ENCODE peak calls at places on chromosomes 7 and 10, in eight cellular contexts. S, W, M, J, A, X, B and I are unnamed samples.

GRCh38 chr10:54396004-54396403 is 405.0 kb downstream of the PCDH15 start:
- DNase-seq in S (no peak), B (no peak), M (no peak), A (no peak), J (no peak), X (no peak), W (no peak), I (no peak)

GRCh38 chr7:88116395-88116794 is 103.4 kb downstream of the SRI start:
- DNase-seq in X (no peak), S (no peak), M (no peak), B (no peak), W (no peak), A (no peak), J (no peak), I (no peak)

GRCh38 chr7:11341285-11341944 is 367.7 kb downstream of the PHF14 start:
- DNase-seq in B (no peak), J (no peak), M (no peak), A (no peak), S (peak), W (peak), X (no peak), I (peak)

GRCh38 chr10:114753126-114753525 is 68.5 kb upstream of the FHIP2A start:
- DNase-seq in X (no peak), M (no peak), W (no peak), A (no peak), J (peak), S (no peak), B (no peak), I (no peak)

GRCh38 chr10:125003901-125004467 is 62.1 kb downstream of the ZRANB1 start:
- DNase-seq in A (no peak), W (no peak), J (no peak), B (no peak), M (peak), S (no peak), X (no peak), I (no peak)

GRCh38 chr7:83842894-83843293 is 194.0 kb upstream of the SEMA3E start:
- DNase-seq in W (no peak), M (no peak), B (no peak), S (no peak), X (no peak), A (no peak), J (no peak), I (no peak)

GRCh38 chr10:30284860-30285594 is 64.1 kb downstream of the MTPAP start:
- DNase-seq in J (no peak), X (no peak), W (peak), M (no peak), A (no peak), S (no peak), B (no peak), I (peak)

GRCh38 chr10:91743460-91743859 is 54.8 kb upstream of the TNKS2 start:
- DNase-seq in S (no peak), X (no peak), M (no peak), W (no peak), A (peak), J (no peak), B (no peak), I (peak)

GRCh38 chr10:87850742-87851205 is 12.6 kb downstream of the KLLN start:
- DNase-seq in S (no peak), B (no peak), J (peak), X (peak), M (peak), A (no peak), W (peak), I (peak)

GRCh38 chr10:122655524-122656307 is 43.9 kb downstream of the C10orf120 start:
- DNase-seq in S (no peak), J (no peak), M (no peak), X (no peak), W (no peak), B (no peak), A (no peak), I (no peak)

GRCh38 chr10:64023926-64024465 is 502.8 kb downstream of the REEP3 start:
- DNase-seq in S (no peak), M (no peak), W (no peak), X (no peak), A (no peak), J (no peak), B (no peak), I (no peak)

GRCh38 chr10:99368646-99369045 is 39.5 kb downstream of the CNNM1 start:
- DNase-seq in B (no peak), J (peak), X (no peak), S (no peak), A (no peak), M (no peak), W (no peak), I (no peak)

GRCh38 chr10:93702278-93703001 is at the start of gene FRA10AC1:
- DNase-seq in A (peak), M (peak), J (peak), W (peak), B (peak), S (peak), X (peak), I (peak)
- TF ChIP-seq CTCF in A (peak), M (peak), J (peak), W (peak), B (peak), S (no peak), X (peak), I (peak)

GRCh38 chr7:98319176-98319575 is 37.7 kb downstream of the BRI3 start:
- DNase-seq in S (no peak), W (no peak), X (no peak), A (no peak), B (no peak), M (no peak), J (no peak), I (no peak)

GRCh38 chr7:98321301-98321700 is 39.8 kb downstream of the BRI3 start:
- DNase-seq in A (no peak), X (no peak), S (no peak), B (no peak), J (no peak), M (no peak), W (peak), I (no peak)

GRCh38 chr7:98324782-98325181 is 43.3 kb downstream of the BRI3 start:
- DNase-seq in X (no peak), J (no peak), M (no peak), S (no peak), A (no peak), B (no peak), W (no peak), I (no peak)

GRCh38 chr7:98322331-98323260 is 41.1 kb downstream of the BRI3 start:
- DNase-seq in A (no peak), S (no peak), M (no peak), W (peak), B (no peak), J (no peak), X (no peak), I (no peak)

GRCh38 chr7:98323597-98324322 is 42.3 kb downstream of the BRI3 start:
- DNase-seq in A (no peak), S (no peak), J (peak), B (no peak), X (no peak), W (peak), M (no peak), I (no peak)
- H3K4me3 ChIP-seq in A (no peak), S (no peak), J (peak), B (peak), X (peak), W (peak), M (no peak), I (no peak)

GRCh38 chr7:85887133-85887532 is 700.3 kb upstream of the SEMA3D start:
- DNase-seq in X (no peak), B (no peak), W (no peak), M (no peak), S (no peak), A (no peak), J (no peak), I (no peak)
- TF ChIP-seq CTCF in X (no peak), B (no peak), W (no peak), M (no peak), S (no peak), A (no peak), J (no peak), I (no peak)

GRCh38 chr7:128266529-128266890 is 25.4 kb downstream of the LEP start:
- DNase-seq in W (no peak), M (no peak), A (no peak), B (no peak), S (no peak), J (no peak), X (no peak), I (no peak)
- H3K4me3 ChIP-seq in W (no peak), M (peak), A (no peak), B (peak), S (no peak), J (no peak), X (no peak), I (no peak)

DNA sequence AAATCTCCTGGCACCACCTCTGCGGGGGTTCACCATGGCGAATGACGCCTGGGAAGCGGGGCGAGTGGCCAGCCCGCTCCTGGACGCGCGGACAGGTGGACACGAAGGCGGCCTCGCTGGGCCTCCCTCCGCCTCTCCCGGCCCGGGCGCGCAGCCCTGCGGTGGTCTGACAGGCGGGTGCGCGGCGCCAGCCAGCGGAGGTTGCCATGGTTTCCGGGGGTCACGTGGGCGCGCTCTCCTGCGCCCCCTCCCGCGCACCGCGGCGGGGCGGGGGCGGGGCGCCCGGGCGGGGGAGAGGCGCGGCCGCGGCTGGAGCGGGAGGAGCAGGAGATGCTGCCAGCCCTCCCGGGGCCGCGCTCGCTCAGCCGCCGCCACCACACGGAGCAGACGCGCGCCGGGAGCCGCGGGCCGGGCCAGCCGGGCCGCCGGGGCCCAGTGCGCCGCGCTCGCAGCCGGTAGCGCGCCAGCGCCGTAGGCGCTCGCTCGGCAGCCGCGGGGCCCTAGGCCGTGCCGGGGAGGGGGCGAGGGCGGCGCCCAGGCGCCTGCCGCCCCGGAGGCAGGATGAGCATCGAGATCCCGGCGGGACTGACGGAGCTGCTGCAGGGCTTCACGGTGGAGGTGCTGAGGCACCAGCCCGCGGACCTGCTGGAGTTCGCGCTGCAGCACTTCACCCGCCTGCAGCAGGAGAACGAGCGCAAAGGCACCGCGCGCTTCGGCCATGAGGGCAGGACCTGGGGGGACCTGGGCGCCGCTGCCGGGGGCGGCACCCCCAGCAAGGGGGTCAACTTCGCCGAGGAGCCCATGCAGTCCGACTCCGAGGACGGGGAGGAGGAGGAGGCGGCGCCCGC is at the start of gene PRKAR2B:
- DNase-seq in J (peak), S (peak), A (no peak), W (peak), X (peak), B (peak), M (peak), I (peak)
- TF ChIP-seq CTCF in J (peak), S (no peak), A (no peak), W (no peak), X (no peak), B (peak), M (no peak), I (no peak)

DNA sequence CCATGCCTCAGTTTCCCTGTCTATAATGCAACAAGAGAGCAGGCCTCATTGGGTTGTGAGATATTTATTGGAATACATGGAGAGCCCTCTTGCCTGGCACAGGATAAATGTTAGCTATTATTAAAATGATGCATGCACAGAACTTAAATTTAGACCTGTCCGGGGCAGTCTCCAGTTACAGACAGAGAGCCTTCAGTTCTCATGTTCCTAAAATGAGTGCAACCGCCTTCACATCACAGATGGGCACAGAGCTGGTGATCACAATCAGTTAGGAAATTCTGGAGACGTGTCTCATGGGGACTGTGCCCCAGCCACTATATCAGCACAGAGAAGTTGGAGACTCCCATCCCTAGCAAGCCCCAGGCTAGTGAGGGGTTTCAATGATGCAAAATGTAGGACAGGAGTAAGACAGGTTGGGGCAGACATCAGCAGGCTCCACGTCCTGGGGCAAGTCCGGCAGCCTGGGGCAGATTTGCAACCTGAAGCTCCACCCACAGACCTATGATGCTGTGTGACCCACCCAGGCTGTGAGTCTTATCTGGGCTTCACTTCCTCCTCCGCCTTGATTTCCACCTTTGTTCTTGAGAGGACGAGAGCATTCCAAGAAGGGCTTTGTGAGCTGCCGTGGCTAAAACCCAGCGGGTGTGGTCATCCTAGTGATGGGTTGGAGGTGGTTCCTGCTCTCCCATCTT is 49.4 kb downstream of the CXCL12 start:
- DNase-seq in X (no peak), S (no peak), A (no peak), M (no peak), W (no peak), B (no peak), J (no peak), I (no peak)
- H3K4me3 ChIP-seq in X (no peak), S (no peak), A (no peak), M (no peak), W (no peak), B (no peak), J (no peak), I (no peak)

DNA sequence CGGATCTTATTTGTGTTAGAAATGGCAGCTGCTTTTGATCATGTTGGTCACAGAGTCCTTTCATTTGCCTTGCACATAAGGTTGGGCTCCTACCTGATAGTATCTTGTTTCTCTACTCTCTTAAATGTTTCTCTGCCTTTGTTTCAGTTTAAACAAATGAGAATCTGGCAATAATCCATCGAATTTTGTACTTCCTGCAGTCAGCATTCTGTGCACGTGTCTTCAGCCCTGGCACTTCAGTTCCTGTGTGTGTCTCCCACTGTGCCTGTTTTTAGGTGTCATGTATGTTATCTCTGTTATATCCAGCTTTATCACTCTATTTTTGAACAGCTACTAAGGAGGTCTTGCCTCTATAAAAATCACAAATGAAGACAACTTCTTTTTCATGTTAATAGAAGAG is 28.4 kb upstream of the PTER start:
- DNase-seq in X (no peak), J (no peak), M (no peak), S (no peak), A (no peak), W (no peak), B (no peak), I (no peak)
- TF ChIP-seq CTCF in X (no peak), J (no peak), M (no peak), S (no peak), A (no peak), W (no peak), B (no peak), I (no peak)

GRCh38 chr7:1553513-1554210 is 2.3 kb downstream of the TMEM184A start:
- DNase-seq in B (no peak), W (no peak), X (peak), S (no peak), J (no peak), A (no peak), M (peak), I (no peak)

GRCh38 chr7:1555046-1555812 is 776 bp downstream of the TMEM184A start:
- DNase-seq in S (no peak), B (no peak), M (no peak), A (peak), X (peak), W (peak), J (peak), I (peak)

GRCh38 chr7:1555813-1556540 is at the start of gene TMEM184A:
- DNase-seq in M (no peak), X (peak), S (peak), W (no peak), B (no peak), J (no peak), A (peak), I (peak)

GRCh38 chr7:1552200-1552599 is 3.8 kb downstream of the TMEM184A start:
- DNase-seq in S (no peak), J (no peak), A (no peak), W (no peak), X (no peak), B (no peak), M (no peak), I (no peak)

GRCh38 chr7:1554332-1555045 is 1.5 kb downstream of the TMEM184A start:
- DNase-seq in S (no peak), M (no peak), W (no peak), J (no peak), X (peak), B (no peak), A (no peak), I (no peak)
- H3K4me3 ChIP-seq in S (peak), M (no peak), W (no peak), J (no peak), X (no peak), B (no peak), A (no peak), I (no peak)

GRCh38 chr7:91852263-91852741 is 28.2 kb downstream of the MTERF1 start:
- DNase-seq in X (no peak), J (peak), W (peak), M (no peak), B (no peak), A (no peak), S (no peak), I (peak)
- TF ChIP-seq CTCF in X (no peak), J (peak), W (peak), M (no peak), B (no peak), A (no peak), S (peak), I (peak)

DNA sequence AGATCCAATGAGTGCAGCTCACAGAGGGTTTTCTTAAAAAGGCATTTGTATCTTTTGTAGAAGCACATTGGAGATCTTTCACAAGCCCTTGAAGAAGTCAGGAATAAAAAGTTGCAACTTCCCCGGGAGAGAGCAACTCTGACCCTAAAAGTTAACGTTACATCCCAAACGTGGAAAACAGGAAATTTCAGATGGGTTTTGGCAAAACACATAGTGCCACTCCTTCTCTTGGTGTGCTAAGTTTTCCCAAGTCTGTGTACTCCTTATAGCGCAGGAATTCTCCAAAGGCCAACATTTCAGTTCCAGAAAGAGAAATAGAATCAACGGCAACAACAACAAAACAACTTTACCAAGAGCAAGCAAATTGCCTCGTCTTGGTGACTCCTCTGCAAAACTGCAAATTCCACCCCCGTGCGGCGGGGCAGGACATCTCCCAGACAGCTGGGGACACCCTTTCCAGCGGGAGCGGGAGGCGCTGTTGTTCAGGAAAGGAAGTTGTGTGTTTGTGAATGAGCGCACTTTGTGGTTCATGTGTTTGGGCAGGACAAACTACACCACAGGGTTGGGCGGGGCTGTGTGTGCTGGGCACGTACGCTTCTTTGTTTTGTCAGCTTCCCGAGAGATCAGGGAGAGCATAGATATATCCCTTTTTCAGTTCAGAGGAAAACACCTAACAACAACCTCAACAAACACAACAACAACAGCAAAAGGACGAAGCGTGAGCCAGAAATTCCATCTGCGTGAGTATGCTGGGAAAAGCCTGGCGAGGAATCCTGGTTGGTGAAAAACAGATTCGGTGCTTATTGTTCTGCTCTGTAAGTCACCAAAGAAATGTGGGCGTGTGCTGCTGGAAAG is 294.7 kb upstream of the PITRM1 start:
- DNase-seq in M (peak), W (peak), S (peak), X (peak), J (peak), A (peak), B (peak), I (peak)
- H3K4me3 ChIP-seq in M (peak), W (peak), S (peak), X (peak), J (no peak), A (no peak), B (peak), I (peak)